ENCODE peak calls at places on chromosome 20, in nine cellular contexts. One of them, this sample, is unnamed.
A peak's percentile ranks its signal among the peaks of the same experiment; 100 is the strongest.

GRCh38 chr20:23228912-23229311 is 121.7 kb upstream of the NXT1 start:
- DNase-seq in cardiac fibroblast: peak; percentile 83
- DNase-seq in stomach: no peak
- DNase-seq in CD8-positive, alpha-beta T cell: no peak
- DNase-seq in fibroblast of pulmonary artery: peak; percentile 86
- DNase-seq in upper lobe of right lung: no peak
- DNase-seq in PC-9: no peak
- DNase-seq in ovary: no peak
- DNase-seq in astrocyte of the spinal cord: peak; percentile 82
- DNase-seq in this sample: no peak

GRCh38 chr20:57581202-57582028 is 20.5 kb downstream of the PCK1 start:
- DNase-seq in cardiac fibroblast: no peak
- DNase-seq in ovary: no peak
- DNase-seq in CD8-positive, alpha-beta T cell: no peak
- DNase-seq in astrocyte of the spinal cord: no peak
- DNase-seq in PC-9: no peak
- DNase-seq in fibroblast of pulmonary artery: no peak
- DNase-seq in stomach: no peak
- DNase-seq in upper lobe of right lung: no peak
- DNase-seq in this sample: no peak

GRCh38 chr20:2382833-2383232 is 2.1 kb downstream of the TGM6 start:
- DNase-seq in ovary: no peak
- DNase-seq in PC-9: peak; percentile 14
- DNase-seq in CD8-positive, alpha-beta T cell: no peak
- DNase-seq in astrocyte of the spinal cord: no peak
- DNase-seq in cardiac fibroblast: no peak
- DNase-seq in stomach: no peak
- DNase-seq in upper lobe of right lung: no peak
- DNase-seq in fibroblast of pulmonary artery: peak; percentile 3
- DNase-seq in this sample: no peak

GRCh38 chr20:59006864-59007757 is at the start of gene CTSZ:
- DNase-seq in cardiac fibroblast: peak; percentile 34
- DNase-seq in fibroblast of pulmonary artery: peak; percentile 33
- DNase-seq in astrocyte of the spinal cord: no peak
- DNase-seq in PC-9: peak; percentile 73
- DNase-seq in ovary: peak; percentile 44
- DNase-seq in stomach: peak; percentile 67
- DNase-seq in upper lobe of right lung: peak; percentile 91
- DNase-seq in CD8-positive, alpha-beta T cell: no peak
- DNase-seq in this sample: peak; percentile 80

GRCh38 chr20:419556-420168 is 11.6 kb downstream of the RBCK1 start:
- DNase-seq in cardiac fibroblast: no peak
- DNase-seq in stomach: no peak
- DNase-seq in fibroblast of pulmonary artery: no peak
- DNase-seq in upper lobe of right lung: no peak
- DNase-seq in astrocyte of the spinal cord: no peak
- DNase-seq in ovary: no peak
- DNase-seq in CD8-positive, alpha-beta T cell: no peak
- DNase-seq in PC-9: no peak
- DNase-seq in this sample: no peak

GRCh38 chr20:25220810-25221591 is 25.5 kb downstream of the ENTPD6 start:
- DNase-seq in PC-9: no peak
- DNase-seq in CD8-positive, alpha-beta T cell: no peak
- DNase-seq in astrocyte of the spinal cord: no peak
- DNase-seq in upper lobe of right lung: no peak
- DNase-seq in fibroblast of pulmonary artery: no peak
- DNase-seq in stomach: peak; percentile 45
- DNase-seq in cardiac fibroblast: no peak
- DNase-seq in ovary: no peak
- DNase-seq in this sample: no peak

GRCh38 chr20:23050847-23051627 is 1.6 kb upstream of the THBD start:
- DNase-seq in PC-9: peak; percentile 73
- DNase-seq in ovary: peak; percentile 77
- DNase-seq in astrocyte of the spinal cord: peak; percentile 88
- DNase-seq in CD8-positive, alpha-beta T cell: no peak
- DNase-seq in stomach: peak; percentile 78
- DNase-seq in upper lobe of right lung: peak; percentile 91
- DNase-seq in cardiac fibroblast: peak; percentile 91
- DNase-seq in fibroblast of pulmonary artery: peak; percentile 94
- DNase-seq in this sample: peak; percentile 44

GRCh38 chr20:25081065-25081729 is 744 bp downstream of the VSX1 start:
- DNase-seq in cardiac fibroblast: no peak
- DNase-seq in CD8-positive, alpha-beta T cell: no peak
- DNase-seq in ovary: no peak
- DNase-seq in upper lobe of right lung: no peak
- DNase-seq in stomach: peak; percentile 28
- DNase-seq in fibroblast of pulmonary artery: peak; percentile 22
- DNase-seq in PC-9: no peak
- DNase-seq in astrocyte of the spinal cord: no peak
- DNase-seq in this sample: no peak

GRCh38 chr20:54058420-54059139 is 11.8 kb downstream of the BCAS1 start:
- DNase-seq in fibroblast of pulmonary artery: no peak
- DNase-seq in astrocyte of the spinal cord: no peak
- DNase-seq in ovary: no peak
- DNase-seq in cardiac fibroblast: no peak
- DNase-seq in upper lobe of right lung: no peak
- DNase-seq in CD8-positive, alpha-beta T cell: no peak
- DNase-seq in PC-9: no peak
- DNase-seq in stomach: no peak
- DNase-seq in this sample: peak; percentile 87

GRCh38 chr20:62292115-62292514 is 10.7 kb upstream of the ADRM1 start:
- DNase-seq in CD8-positive, alpha-beta T cell: no peak
- DNase-seq in stomach: no peak
- DNase-seq in astrocyte of the spinal cord: no peak
- DNase-seq in upper lobe of right lung: no peak
- DNase-seq in cardiac fibroblast: no peak
- DNase-seq in PC-9: no peak
- DNase-seq in fibroblast of pulmonary artery: no peak
- DNase-seq in ovary: no peak
- DNase-seq in this sample: no peak

GRCh38 chr20:1934162-1934561 is 39.0 kb downstream of the SIRPA start:
- DNase-seq in ovary: peak; percentile 56
- DNase-seq in fibroblast of pulmonary artery: peak; percentile 97
- DNase-seq in CD8-positive, alpha-beta T cell: no peak
- DNase-seq in PC-9: no peak
- DNase-seq in stomach: no peak
- DNase-seq in upper lobe of right lung: no peak
- DNase-seq in astrocyte of the spinal cord: no peak
- DNase-seq in cardiac fibroblast: peak; percentile 97
- DNase-seq in this sample: no peak

GRCh38 chr20:48489656-48490055 is 338.1 kb downstream of the PREX1 start:
- DNase-seq in ovary: no peak
- DNase-seq in fibroblast of pulmonary artery: no peak
- DNase-seq in cardiac fibroblast: no peak
- DNase-seq in stomach: no peak
- DNase-seq in upper lobe of right lung: no peak
- DNase-seq in PC-9: no peak
- DNase-seq in CD8-positive, alpha-beta T cell: no peak
- DNase-seq in astrocyte of the spinal cord: no peak
- DNase-seq in this sample: no peak

GRCh38 chr20:24701027-24701426 is 231.6 kb downstream of the SYNDIG1 start:
- DNase-seq in stomach: no peak
- DNase-seq in CD8-positive, alpha-beta T cell: no peak
- DNase-seq in astrocyte of the spinal cord: no peak
- DNase-seq in cardiac fibroblast: no peak
- DNase-seq in ovary: no peak
- DNase-seq in PC-9: no peak
- DNase-seq in upper lobe of right lung: peak; percentile 37
- DNase-seq in fibroblast of pulmonary artery: no peak
- DNase-seq in this sample: no peak

GRCh38 chr20:63101781-63102719 is 95.3 kb upstream of the BHLHE23 start:
- DNase-seq in PC-9: no peak
- DNase-seq in upper lobe of right lung: peak; percentile 71
- DNase-seq in CD8-positive, alpha-beta T cell: peak; percentile 40
- DNase-seq in cardiac fibroblast: peak; percentile 57
- DNase-seq in ovary: peak; percentile 24
- DNase-seq in fibroblast of pulmonary artery: peak; percentile 55
- DNase-seq in astrocyte of the spinal cord: peak; percentile 30
- DNase-seq in stomach: peak; percentile 39
- DNase-seq in this sample: peak; percentile 73

GRCh38 chr20:9185511-9185910 is 116.6 kb downstream of the PLCB4 start:
- DNase-seq in ovary: no peak
- DNase-seq in astrocyte of the spinal cord: peak; percentile 64
- DNase-seq in stomach: no peak
- DNase-seq in PC-9: no peak
- DNase-seq in upper lobe of right lung: no peak
- DNase-seq in fibroblast of pulmonary artery: peak; percentile 6
- DNase-seq in cardiac fibroblast: peak; percentile 12
- DNase-seq in CD8-positive, alpha-beta T cell: no peak
- DNase-seq in this sample: no peak

GRCh38 chr20:36385503-36385902 is 79.4 kb downstream of the DLGAP4 start:
- DNase-seq in cardiac fibroblast: no peak
- DNase-seq in CD8-positive, alpha-beta T cell: no peak
- DNase-seq in PC-9: no peak
- DNase-seq in stomach: no peak
- DNase-seq in astrocyte of the spinal cord: no peak
- DNase-seq in ovary: no peak
- DNase-seq in upper lobe of right lung: no peak
- DNase-seq in fibroblast of pulmonary artery: no peak
- DNase-seq in this sample: no peak

GRCh38 chr20:47887064-47887463 is 101.8 kb upstream of the SULF2 start:
- DNase-seq in astrocyte of the spinal cord: no peak
- DNase-seq in cardiac fibroblast: no peak
- DNase-seq in upper lobe of right lung: no peak
- DNase-seq in CD8-positive, alpha-beta T cell: no peak
- DNase-seq in PC-9: no peak
- DNase-seq in ovary: no peak
- DNase-seq in stomach: no peak
- DNase-seq in fibroblast of pulmonary artery: no peak
- DNase-seq in this sample: no peak

GRCh38 chr20:41664584-41664983 is 46.4 kb upstream of the CHD6 start:
- DNase-seq in ovary: no peak
- DNase-seq in upper lobe of right lung: no peak
- DNase-seq in CD8-positive, alpha-beta T cell: no peak
- DNase-seq in stomach: no peak
- DNase-seq in astrocyte of the spinal cord: no peak
- DNase-seq in PC-9: no peak
- DNase-seq in cardiac fibroblast: peak; percentile 55
- DNase-seq in fibroblast of pulmonary artery: peak; percentile 19
- DNase-seq in this sample: peak; percentile 66

GRCh38 chr20:57661201-57662027 is 41.2 kb upstream of the ZBP1 start:
- DNase-seq in astrocyte of the spinal cord: no peak
- DNase-seq in CD8-positive, alpha-beta T cell: no peak
- DNase-seq in PC-9: no peak
- DNase-seq in stomach: peak; percentile 22
- DNase-seq in cardiac fibroblast: no peak
- DNase-seq in upper lobe of right lung: peak; percentile 58
- DNase-seq in ovary: peak; percentile 14
- DNase-seq in fibroblast of pulmonary artery: no peak
- DNase-seq in this sample: no peak

GRCh38 chr20:43665466-43666176 is 1.3 kb upstream of the MYBL2 start:
- DNase-seq in cardiac fibroblast: no peak
- DNase-seq in PC-9: peak; percentile 42
- DNase-seq in fibroblast of pulmonary artery: no peak
- DNase-seq in astrocyte of the spinal cord: no peak
- DNase-seq in CD8-positive, alpha-beta T cell: no peak
- DNase-seq in ovary: no peak
- DNase-seq in upper lobe of right lung: no peak
- DNase-seq in stomach: no peak
- DNase-seq in this sample: no peak

GRCh38 chr20:43666376-43667328 is at the start of gene MYBL2:
- DNase-seq in ovary: no peak
- DNase-seq in CD8-positive, alpha-beta T cell: peak; percentile 49
- DNase-seq in astrocyte of the spinal cord: peak; percentile 33
- DNase-seq in fibroblast of pulmonary artery: peak; percentile 60
- DNase-seq in upper lobe of right lung: peak; percentile 74
- DNase-seq in PC-9: peak; percentile 72
- DNase-seq in stomach: peak; percentile 66
- DNase-seq in cardiac fibroblast: peak; percentile 51
- DNase-seq in this sample: peak; percentile 90

GRCh38 chr20:43669332-43669731 is 2.4 kb downstream of the MYBL2 start:
- DNase-seq in cardiac fibroblast: peak; percentile 48
- DNase-seq in CD8-positive, alpha-beta T cell: no peak
- DNase-seq in PC-9: peak; percentile 64
- DNase-seq in fibroblast of pulmonary artery: peak; percentile 32
- DNase-seq in stomach: peak; percentile 49
- DNase-seq in upper lobe of right lung: no peak
- DNase-seq in astrocyte of the spinal cord: peak; percentile 74
- DNase-seq in ovary: no peak
- DNase-seq in this sample: no peak

GRCh38 chr20:43667341-43668132 is 623 bp downstream of the MYBL2 start:
- DNase-seq in CD8-positive, alpha-beta T cell: no peak
- DNase-seq in stomach: no peak
- DNase-seq in PC-9: peak; percentile 24
- DNase-seq in astrocyte of the spinal cord: no peak
- DNase-seq in fibroblast of pulmonary artery: no peak
- DNase-seq in upper lobe of right lung: no peak
- DNase-seq in ovary: no peak
- DNase-seq in cardiac fibroblast: peak; percentile 27
- DNase-seq in this sample: peak; percentile 54

GRCh38 chr20:43670423-43670822 is 3.5 kb downstream of the MYBL2 start:
- DNase-seq in stomach: no peak
- DNase-seq in upper lobe of right lung: no peak
- DNase-seq in ovary: no peak
- DNase-seq in CD8-positive, alpha-beta T cell: no peak
- DNase-seq in PC-9: no peak
- DNase-seq in cardiac fibroblast: no peak
- DNase-seq in fibroblast of pulmonary artery: no peak
- DNase-seq in astrocyte of the spinal cord: no peak
- DNase-seq in this sample: no peak
- TF ChIP-seq CTCF in stomach: no peak
- TF ChIP-seq CTCF in upper lobe of right lung: no peak
- TF ChIP-seq CTCF in ovary: no peak
- TF ChIP-seq CTCF in CD8-positive, alpha-beta T cell: no peak
- TF ChIP-seq CTCF in PC-9: no peak
- TF ChIP-seq CTCF in cardiac fibroblast: no peak
- TF ChIP-seq CTCF in fibroblast of pulmonary artery: no peak
- TF ChIP-seq CTCF in astrocyte of the spinal cord: no peak
- TF ChIP-seq CTCF in this sample: no peak

GRCh38 chr20:46175127-46175494 is 57.0 kb downstream of the CD40 start:
- DNase-seq in CD8-positive, alpha-beta T cell: no peak
- DNase-seq in PC-9: no peak
- DNase-seq in fibroblast of pulmonary artery: no peak
- DNase-seq in ovary: no peak
- DNase-seq in astrocyte of the spinal cord: no peak
- DNase-seq in stomach: no peak
- DNase-seq in cardiac fibroblast: no peak
- DNase-seq in upper lobe of right lung: no peak
- DNase-seq in this sample: no peak
- H3K4me3 ChIP-seq in CD8-positive, alpha-beta T cell: no peak overlapping the region
- H3K4me3 ChIP-seq in PC-9: no peak overlapping the region
- H3K4me3 ChIP-seq in fibroblast of pulmonary artery: no peak overlapping the region
- H3K4me3 ChIP-seq in ovary: no peak overlapping the region
- H3K4me3 ChIP-seq in astrocyte of the spinal cord: no peak overlapping the region
- H3K4me3 ChIP-seq in stomach: peak overlapping the region; percentile 24
- H3K4me3 ChIP-seq in cardiac fibroblast: no peak overlapping the region
- H3K4me3 ChIP-seq in upper lobe of right lung: no peak overlapping the region
- H3K4me3 ChIP-seq in this sample: no peak overlapping the region

GRCh38 chr20:40251284-40251932 is 437.6 kb downstream of the MAFB start:
- DNase-seq in ovary: no peak
- DNase-seq in astrocyte of the spinal cord: no peak
- DNase-seq in fibroblast of pulmonary artery: peak; percentile 16
- DNase-seq in cardiac fibroblast: peak; percentile 13
- DNase-seq in stomach: no peak
- DNase-seq in upper lobe of right lung: no peak
- DNase-seq in CD8-positive, alpha-beta T cell: no peak
- DNase-seq in PC-9: no peak
- DNase-seq in this sample: peak; percentile 47
- TF ChIP-seq CTCF in ovary: no peak
- TF ChIP-seq CTCF in astrocyte of the spinal cord: peak; percentile 31
- TF ChIP-seq CTCF in fibroblast of pulmonary artery: peak; percentile 44
- TF ChIP-seq CTCF in cardiac fibroblast: peak; percentile 25
- TF ChIP-seq CTCF in stomach: no peak
- TF ChIP-seq CTCF in upper lobe of right lung: peak; percentile 55
- TF ChIP-seq CTCF in CD8-positive, alpha-beta T cell: no peak
- TF ChIP-seq CTCF in PC-9: peak; percentile 66
- TF ChIP-seq CTCF in this sample: peak; percentile 68

GRCh38 chr20:3648941-3649340 is 14.3 kb downstream of the GFRA4 start:
- DNase-seq in fibroblast of pulmonary artery: no peak
- DNase-seq in stomach: no peak
- DNase-seq in astrocyte of the spinal cord: no peak
- DNase-seq in ovary: no peak
- DNase-seq in upper lobe of right lung: no peak
- DNase-seq in PC-9: no peak
- DNase-seq in CD8-positive, alpha-beta T cell: no peak
- DNase-seq in cardiac fibroblast: no peak
- DNase-seq in this sample: no peak
- H3K4me3 ChIP-seq in fibroblast of pulmonary artery: no peak overlapping the region
- H3K4me3 ChIP-seq in stomach: no peak overlapping the region
- H3K4me3 ChIP-seq in astrocyte of the spinal cord: no peak overlapping the region
- H3K4me3 ChIP-seq in ovary: no peak overlapping the region
- H3K4me3 ChIP-seq in upper lobe of right lung: no peak overlapping the region
- H3K4me3 ChIP-seq in PC-9: no peak overlapping the region
- H3K4me3 ChIP-seq in CD8-positive, alpha-beta T cell: no peak overlapping the region
- H3K4me3 ChIP-seq in cardiac fibroblast: no peak overlapping the region
- H3K4me3 ChIP-seq in this sample: no peak overlapping the region

This sample was measured in GM12865.